ENCODE peak calls at places on chromosome 4, in ten cellular contexts. T is GM12892, U is testis, K is GM12878, D is A549, Z is ovary, I is upper lobe of left lung, W is IMR-90, B is breast epithelium, P is thyroid gland. G is an unnamed sample.

GRCh38 chr4:155026715-155027114 is 181.7 kb upstream of the NPY2R start:
- DNase-seq in P (no peak), B (no peak), U (no peak), Z (no peak), I (no peak), D (no peak), W (no peak), K (no peak), T (no peak), G (no peak)

GRCh38 chr4:72430050-72430449 is 139.0 kb downstream of the ADAMTS3 start:
- DNase-seq in Z (no peak), T (no peak), D (no peak), U (no peak), I (no peak), W (no peak), B (no peak), P (peak; percentile 5), K (no peak), G (no peak)

GRCh38 chr4:186881521-186882220 is 158.0 kb upstream of the FAT1 start:
- DNase-seq in P (no peak), Z (no peak), T (no peak), D (no peak), U (no peak), I (no peak), B (no peak), K (no peak), W (peak; percentile 67), G (no peak)

GRCh38 chr4:182680196-182680771 is 236.9 kb downstream of the DCTD start:
- DNase-seq in W (no peak), U (no peak), P (no peak), I (no peak), D (no peak), T (no peak), Z (no peak), K (no peak), B (no peak), G (no peak)

GRCh38 chr4:174714393-174715211 is 114.4 kb downstream of the GLRA3 start:
- DNase-seq in T (peak; percentile 11), W (peak; percentile 7), P (no peak), B (no peak), Z (no peak), D (peak; percentile 36), U (peak; percentile 42), I (peak; percentile 22), K (no peak), G (peak; percentile 88)

GRCh38 chr4:48801016-48801715 is 21.1 kb upstream of the FRYL start:
- DNase-seq in P (no peak), I (no peak), Z (no peak), D (no peak), U (no peak), K (no peak), B (no peak), W (no peak), T (no peak), G (no peak)

GRCh38 chr4:139453041-139453370 is 915 bp upstream of the RAB33B start:
- DNase-seq in B (no peak), K (peak; percentile 59), U (no peak), Z (no peak), T (peak; percentile 29), P (no peak), I (peak; percentile 67), D (peak; percentile 70), W (no peak), G (peak; percentile 89)

GRCh38 chr4:15755321-15755750 is 22.8 kb upstream of the CD38 start:
- DNase-seq in I (no peak), B (no peak), U (no peak), W (peak; percentile 69), D (no peak), P (no peak), Z (no peak), K (no peak), T (no peak), G (no peak)

GRCh38 chr4:152784490-152785195 is 4.9 kb downstream of the ARFIP1 start:
- DNase-seq in I (no peak), P (no peak), U (no peak), B (no peak), K (no peak), T (no peak), Z (no peak), W (peak; percentile 40), D (peak; percentile 11), G (peak; percentile 19)

GRCh38 chr4:82201303-82201702 is 172.5 kb downstream of the HNRNPD start:
- DNase-seq in D (no peak), T (no peak), I (peak; percentile 65), P (peak; percentile 43), U (no peak), Z (no peak), K (no peak), W (no peak), B (no peak), G (no peak)

GRCh38 chr4:124030038-124030638 is 633.5 kb downstream of the SPRY1 start:
- DNase-seq in Z (no peak), D (no peak), U (peak; percentile 41), K (no peak), W (no peak), P (no peak), T (no peak), I (no peak), B (no peak), G (no peak)

GRCh38 chr4:101222156-101222845 is 125.0 kb downstream of the PPP3CA start:
- DNase-seq in D (no peak), P (no peak), B (no peak), U (no peak), K (no peak), W (peak; percentile 14), I (no peak), T (no peak), Z (no peak), G (no peak)

GRCh38 chr4:7068279-7068842 is 497 bp upstream of the GRPEL1 start:
- DNase-seq in W (no peak), B (peak; percentile 99), D (no peak), T (no peak), U (no peak), P (no peak), K (no peak), Z (no peak), I (no peak), G (no peak)
- TF ChIP-seq POLR2A in W (no peak), B (no peak), D (peak; percentile 78), T (peak; percentile 81), U (no peak), P (peak; percentile 78), K (peak; percentile 79), Z (peak; percentile 66), I (no peak), G (peak; percentile 38)

GRCh38 chr4:7101692-7102515 is 34.0 kb upstream of the GRPEL1 start:
- DNase-seq in K (no peak), U (peak; percentile 80), I (peak; percentile 80), Z (peak; percentile 77), D (peak; percentile 77), W (peak; percentile 60), T (peak; percentile 72), P (peak; percentile 76), B (peak; percentile 71), G (peak; percentile 51)

GRCh38 chr4:7104366-7105031 is 36.6 kb upstream of the GRPEL1 start:
- DNase-seq in T (no peak), D (no peak), P (no peak), U (no peak), B (no peak), K (no peak), W (no peak), Z (no peak), I (no peak), G (no peak)

GRCh38 chr4:7105261-7105660 is 37.4 kb upstream of the GRPEL1 start:
- DNase-seq in U (no peak), T (no peak), W (peak; percentile 7), B (no peak), P (no peak), K (no peak), D (no peak), Z (no peak), I (no peak), G (peak; percentile 7)

GRCh38 chr4:7103599-7104365 is 35.9 kb upstream of the GRPEL1 start:
- DNase-seq in D (peak; percentile 28), T (no peak), W (peak; percentile 28), B (no peak), Z (peak; percentile 68), I (peak; percentile 52), P (peak; percentile 69), U (no peak), K (no peak), G (no peak)

GRCh38 chr4:7103031-7103598 is 35.3 kb upstream of the GRPEL1 start:
- DNase-seq in T (peak; percentile 95), K (peak; percentile 23), Z (peak; percentile 83), B (peak; percentile 91), D (peak; percentile 86), I (peak; percentile 92), W (peak; percentile 35), U (peak; percentile 95), P (peak; percentile 93), G (peak; percentile 77)
- TF ChIP-seq POLR2A in T (peak; percentile 66), K (peak; percentile 70), Z (no peak), B (peak; percentile 40), D (peak; percentile 55), I (no peak), W (no peak), U (no peak), P (peak; percentile 68), G (no peak)

DNA sequence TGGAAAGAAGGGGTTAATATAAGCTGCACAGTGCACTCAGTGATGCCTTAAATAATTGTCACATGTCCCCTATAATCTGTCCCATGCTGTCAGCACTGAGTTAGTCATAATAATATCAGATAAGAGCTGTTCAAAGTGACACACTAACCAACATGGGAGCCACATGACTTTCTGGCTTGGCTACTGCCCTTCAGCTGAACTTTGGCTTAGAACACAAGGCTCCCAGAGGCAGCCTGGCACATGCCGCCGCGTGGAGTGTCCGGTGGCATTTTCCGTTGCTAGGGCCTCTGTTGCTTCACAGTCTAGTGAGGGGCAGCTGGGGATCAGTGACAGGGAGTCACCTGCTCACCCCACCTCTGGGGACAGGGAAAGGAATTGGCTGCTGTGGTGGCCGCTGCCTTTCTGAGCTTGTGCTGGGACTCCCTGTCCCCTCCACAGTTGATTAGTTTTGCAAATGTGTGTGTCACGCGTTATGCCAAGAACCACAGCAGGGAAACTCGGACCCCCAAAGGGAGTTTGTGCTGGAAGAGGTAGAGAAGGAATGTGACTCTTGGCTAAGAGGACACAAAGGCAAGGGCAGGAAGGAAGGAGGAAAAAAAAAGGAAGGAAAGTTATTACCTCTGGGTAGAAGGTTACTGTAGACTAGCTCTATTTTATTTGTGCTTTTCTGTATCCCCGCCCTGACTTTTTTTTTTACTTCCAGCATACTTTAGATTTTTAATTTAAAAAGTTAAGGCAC is 41.1 kb upstream of the PPARGC1A start:
- DNase-seq in B (peak; percentile 61), K (no peak), Z (no peak), U (peak; percentile 71), T (no peak), I (peak; percentile 69), D (no peak), W (no peak), P (peak; percentile 98), G (peak; percentile 4)
- TF ChIP-seq POLR2A in B (no peak), K (no peak), Z (no peak), U (no peak), T (no peak), I (no peak), D (no peak), W (no peak), P (peak; percentile 73), G (no peak)

DNA sequence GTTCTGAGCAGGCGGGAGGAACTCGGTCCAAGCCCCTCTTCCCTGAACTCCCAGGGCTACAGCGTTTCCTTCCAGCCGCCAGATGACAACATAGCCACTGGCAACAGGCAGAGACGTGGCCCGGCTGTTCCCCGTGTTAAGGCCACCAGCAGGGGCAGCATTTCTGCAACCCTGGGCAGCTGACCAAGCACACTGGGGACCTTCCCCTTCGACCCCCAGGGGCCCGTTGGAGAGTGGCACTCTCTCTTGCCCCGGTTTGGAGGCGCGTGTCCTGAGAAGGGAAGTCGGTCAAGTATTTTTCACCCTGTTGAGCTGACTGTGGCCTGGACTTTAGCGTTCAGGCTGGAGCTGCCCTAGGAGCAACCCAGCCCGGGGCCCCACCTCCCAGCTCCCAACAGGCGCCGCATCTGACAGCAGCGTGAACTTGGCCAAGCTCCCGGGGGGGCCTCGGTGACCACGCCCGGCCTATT is 37.6 kb downstream of the ZBTB49 start:
- DNase-seq in U (peak; percentile 37), B (peak; percentile 20), D (peak; percentile 10), I (peak; percentile 25), K (no peak), Z (peak; percentile 26), T (no peak), P (no peak), W (no peak), G (no peak)
- TF ChIP-seq POLR2A in U (no peak), B (no peak), D (no peak), I (no peak), K (no peak), Z (no peak), T (no peak), P (no peak), W (no peak), G (no peak)